ENCODE peak calls at places on chromosomes 13 and 19, in eight cellular contexts. Y is A549, V is H1, Q is endothelial cell of umbilical vein, G is HCT116, R is K562, E is HepG2, P is GM12878. A is an unnamed sample.

GRCh38 chr19:30358319-30358718 is 13.9 kb upstream of the ZNF536 start:
- DNase-seq in G (no peak), E (no peak), P (no peak), Y (no peak), V (no peak), R (no peak), Q (no peak), A (no peak)

GRCh38 chr13:34265016-34265692 is 447.2 kb downstream of the RFC3 start:
- DNase-seq in G (no peak), E (no peak), R (no peak), V (no peak), Y (peak; percentile 36), P (no peak), Q (peak; percentile 37), A (no peak)

GRCh38 chr19:34232566-34233481 is 21.5 kb upstream of the GARRE1 start:
- DNase-seq in V (no peak), G (peak; percentile 57), E (peak; percentile 56), Y (peak; percentile 62), R (peak; percentile 54), P (no peak), Q (peak; percentile 87), A (peak; percentile 11)

GRCh38 chr19:1383311-1384084 is at the start of gene NDUFS7:
- DNase-seq in Y (peak; percentile 47), E (peak; percentile 76), G (peak; percentile 84), V (peak; percentile 99), P (peak; percentile 70), R (peak; percentile 95), Q (peak; percentile 89), A (peak; percentile 87)

GRCh38 chr19:30536975-30537374 is 164.8 kb downstream of the ZNF536 start:
- DNase-seq in V (no peak), Y (no peak), R (no peak), E (no peak), Q (no peak), G (no peak), P (no peak), A (no peak)

GRCh38 chr19:10796653-10797052 is 39.4 kb downstream of the TMED1 start:
- DNase-seq in G (no peak), V (no peak), Q (no peak), R (no peak), Y (no peak), P (no peak), E (no peak), A (no peak)

GRCh38 chr13:34412295-34412694 is 529.8 kb upstream of the NBEA start:
- DNase-seq in Y (no peak), Q (no peak), V (no peak), P (no peak), R (no peak), G (no peak), E (no peak), A (no peak)

GRCh38 chr13:96967248-96967745 is 27.0 kb downstream of the OXGR1 start:
- DNase-seq in R (peak; percentile 61), Q (no peak), E (peak; percentile 25), V (no peak), G (peak; percentile 59), Y (no peak), P (no peak), A (no peak)

GRCh38 chr19:2960120-2960519 is 15.3 kb upstream of the ZNF77 start:
- DNase-seq in P (no peak), E (no peak), G (no peak), Y (no peak), R (no peak), V (no peak), Q (no peak), A (no peak)

GRCh38 chr19:53953383-53953782 is 9.4 kb upstream of the CACNG8 start:
- DNase-seq in V (no peak), E (no peak), P (no peak), Q (no peak), Y (no peak), R (no peak), G (no peak), A (no peak)

GRCh38 chr19:2084993-2085720 is 11.0 kb downstream of the MOB3A start:
- DNase-seq in G (no peak), P (peak; percentile 96), Y (no peak), E (no peak), R (peak; percentile 70), Q (peak; percentile 34), V (no peak), A (peak; percentile 96)

GRCh38 chr13:27192896-27193295 is 21.3 kb upstream of the USP12 start:
- DNase-seq in E (no peak), R (no peak), P (no peak), Y (no peak), Q (no peak), G (no peak), V (no peak), A (no peak)

GRCh38 chr13:21812192-21812626 is 141.3 kb downstream of the FGF9 start:
- DNase-seq in G (no peak), P (no peak), Q (no peak), Y (no peak), E (peak; percentile 25), V (no peak), R (no peak), A (no peak)

GRCh38 chr13:40171566-40171965 is 494.9 kb downstream of the FOXO1 start:
- DNase-seq in P (no peak), Y (no peak), G (no peak), Q (no peak), R (no peak), E (no peak), V (no peak), A (no peak)

GRCh38 chr13:98252931-98253470 is 75.9 kb upstream of the RNF113B start:
- DNase-seq in V (no peak), Y (no peak), E (peak; percentile 49), G (peak; percentile 21), Q (peak; percentile 84), R (no peak), P (no peak), A (no peak)

GRCh38 chr19:6066661-6067646 is 43.3 kb downstream of the RFX2 start:
- DNase-seq in Q (peak; percentile 99), V (peak; percentile 68), R (peak; percentile 64), G (no peak), E (peak; percentile 97), P (no peak), Y (peak; percentile 86), A (peak; percentile 91)

GRCh38 chr13:107842562-107843180 is 372.7 kb downstream of the LIG4 start:
- DNase-seq in G (no peak), E (no peak), R (no peak), P (no peak), Y (no peak), V (no peak), Q (peak; percentile 48), A (no peak)

GRCh38 chr13:52921194-52921593 is 72.8 kb upstream of the PCDH8 start:
- DNase-seq in G (no peak), Q (no peak), R (no peak), V (no peak), P (peak; percentile 72), E (no peak), Y (no peak), A (peak; percentile 61)

GRCh38 chr19:2824129-2824528 is 4.5 kb downstream of the ZNF554 start:
- DNase-seq in Y (no peak), Q (no peak), R (no peak), P (no peak), G (no peak), E (no peak), V (no peak), A (no peak)

GRCh38 chr13:50420720-50421456 is 405.6 kb downstream of the KCNRG start:
- DNase-seq in P (no peak), G (no peak), V (no peak), Y (no peak), R (no peak), E (no peak), Q (no peak), A (no peak)

GRCh38 chr13:30329009-30329585 is 21.7 kb upstream of the KATNAL1 start:
- DNase-seq in E (no peak), G (no peak), V (no peak), P (no peak), R (no peak), Y (no peak), Q (no peak), A (no peak)

GRCh38 chr19:56071151-56071550 is 49.9 kb downstream of the ZNF787 start:
- DNase-seq in Y (no peak), V (no peak), P (no peak), R (peak; percentile 49), E (peak; percentile 39), Q (no peak), G (peak; percentile 15), A (peak; percentile 26)

GRCh38 chr19:12244370-12244769 is 50.3 kb downstream of the ZNF44 start:
- DNase-seq in Q (no peak), G (no peak), P (no peak), Y (no peak), E (peak; percentile 21), R (no peak), V (no peak), A (peak; percentile 15)

GRCh38 chr13:47310376-47310775 is 413.5 kb upstream of the HTR2A start:
- DNase-seq in G (no peak), V (no peak), P (no peak), E (no peak), Y (no peak), R (no peak), Q (no peak), A (peak; percentile 89)
- TF ChIP-seq POLR2A in G (no peak), V (no peak), P (no peak), E (no peak), Y (no peak), R (no peak), Q (no peak), A (no peak)

GRCh38 chr19:17775245-17775927 is 19.6 kb upstream of the B3GNT3 start:
- DNase-seq in Q (peak; percentile 32), R (peak; percentile 85), Y (no peak), V (peak; percentile 92), P (no peak), E (peak; percentile 64), G (no peak), A (peak; percentile 72)
- TF ChIP-seq CTCF in Q (peak; percentile 56), R (peak; percentile 96), Y (peak; percentile 62), V (peak; percentile 87), P (peak; percentile 64), E (peak; percentile 87), G (peak; percentile 82), A (peak; percentile 90)

DNA sequence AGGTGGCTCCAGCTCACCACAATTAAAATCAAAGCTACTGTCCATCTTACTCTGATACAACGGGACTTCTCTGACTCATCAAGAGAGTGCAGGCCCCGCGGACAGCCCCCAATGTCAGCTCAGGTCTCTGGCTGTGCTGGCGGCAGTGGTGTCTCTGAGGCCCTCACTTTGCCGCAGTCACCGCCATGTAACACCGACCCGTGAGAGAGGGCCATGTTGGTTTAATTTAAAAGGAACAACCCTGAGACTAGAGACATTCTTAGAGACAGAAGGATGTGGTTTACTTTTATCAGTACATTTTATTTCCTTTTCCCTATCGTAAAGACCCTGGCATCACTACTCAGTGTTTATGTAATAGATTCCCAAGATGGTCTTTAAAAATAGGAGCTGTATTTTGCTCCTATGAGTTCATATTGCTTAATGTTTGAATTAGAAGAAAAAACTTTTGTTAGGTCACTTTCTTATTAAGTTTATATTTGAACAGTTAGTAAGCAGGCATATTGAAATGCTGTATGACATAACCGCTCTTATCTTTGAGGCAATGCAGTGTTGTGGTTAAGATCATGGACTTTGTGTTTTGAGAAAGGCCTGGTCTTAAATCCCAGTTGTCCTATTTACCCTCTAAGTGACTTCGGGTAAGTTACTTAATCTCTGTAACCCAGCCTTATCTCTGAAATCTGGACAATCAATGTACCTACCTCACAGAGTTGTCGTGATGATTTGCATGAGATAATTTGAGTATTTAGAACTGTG is 23.4 kb downstream of the DGKH start:
- DNase-seq in Q (no peak), V (no peak), P (no peak), G (no peak), R (no peak), E (no peak), Y (no peak), A (peak; percentile 73)
- TF ChIP-seq MAX in Q (no peak), V (no peak), P (no peak), G (no peak), R (no peak), E (no peak), Y (no peak), A (peak; percentile 36)

GRCh38 chr13:60016229-60016628 is 147.5 kb downstream of the DIAPH3 start:
- DNase-seq in E (no peak), V (no peak), P (no peak), Y (no peak), G (no peak), Q (no peak), R (no peak), A (no peak)
- TF ChIP-seq POLR2A in E (no peak), V (no peak), P (no peak), Y (no peak), G (no peak), Q (no peak), R (no peak), A (no peak)